ENCODE peak calls at places on chromosomes 1 and 21, in four cellular contexts. F is fibroblast of lung, N is aorta, Y is tibial nerve. Z is an unnamed sample.

GRCh38 chr1:54837002-54837853 is 36.1 kb upstream of the TTC22 start:
- DNase-seq in F (no peak), Y (no peak), N (no peak), Z (no peak)

GRCh38 chr1:234564035-234565029 is 45.6 kb downstream of the IRF2BP2 start:
- DNase-seq in F (peak), N (no peak), Y (no peak), Z (peak)

GRCh38 chr1:246558041-246558440 is 8.0 kb downstream of the TFB2M start:
- DNase-seq in Y (no peak), F (no peak), N (no peak), Z (no peak)

GRCh38 chr1:223864084-223864483 is 18.3 kb upstream of the TP53BP2 start:
- DNase-seq in N (no peak), Y (no peak), F (no peak), Z (no peak)

GRCh38 chr1:1315435-1315901 is 7.1 kb downstream of the PUSL1 start:
- DNase-seq in Y (no peak), N (no peak), F (no peak), Z (no peak)

GRCh38 chr1:1610796-1611597 is 4.3 kb upstream of the MIB2 start:
- DNase-seq in F (no peak), Y (no peak), N (no peak), Z (no peak)

GRCh38 chr1:905811-906531 is 17.8 kb upstream of the SAMD11 start:
- DNase-seq in N (peak), Y (no peak), F (no peak), Z (no peak)

GRCh38 chr21:38794978-38795377 is 10.8 kb upstream of the ETS2 start:
- DNase-seq in Y (no peak), F (no peak), N (no peak), Z (no peak)

GRCh38 chr1:22636369-22636768 is at the start of gene C1QA:
- DNase-seq in N (no peak), Y (peak), F (no peak), Z (peak)
- H3K4me3 ChIP-seq in N (no peak), Y (peak), F (no peak), Z (no peak)

GRCh38 chr21:44959376-44960091 is 19.7 kb downstream of the SLX9 start:
- DNase-seq in N (peak), F (no peak), Y (no peak), Z (no peak)

GRCh38 chr21:44957047-44957831 is 17.4 kb downstream of the SLX9 start:
- DNase-seq in N (peak), F (no peak), Y (no peak), Z (no peak)

GRCh38 chr21:44958471-44959191 is 18.8 kb downstream of the SLX9 start:
- DNase-seq in Y (peak), N (peak), F (peak), Z (no peak)

GRCh38 chr21:44956356-44957046 is 16.7 kb downstream of the SLX9 start:
- DNase-seq in F (no peak), N (peak), Y (no peak), Z (no peak)

DNA sequence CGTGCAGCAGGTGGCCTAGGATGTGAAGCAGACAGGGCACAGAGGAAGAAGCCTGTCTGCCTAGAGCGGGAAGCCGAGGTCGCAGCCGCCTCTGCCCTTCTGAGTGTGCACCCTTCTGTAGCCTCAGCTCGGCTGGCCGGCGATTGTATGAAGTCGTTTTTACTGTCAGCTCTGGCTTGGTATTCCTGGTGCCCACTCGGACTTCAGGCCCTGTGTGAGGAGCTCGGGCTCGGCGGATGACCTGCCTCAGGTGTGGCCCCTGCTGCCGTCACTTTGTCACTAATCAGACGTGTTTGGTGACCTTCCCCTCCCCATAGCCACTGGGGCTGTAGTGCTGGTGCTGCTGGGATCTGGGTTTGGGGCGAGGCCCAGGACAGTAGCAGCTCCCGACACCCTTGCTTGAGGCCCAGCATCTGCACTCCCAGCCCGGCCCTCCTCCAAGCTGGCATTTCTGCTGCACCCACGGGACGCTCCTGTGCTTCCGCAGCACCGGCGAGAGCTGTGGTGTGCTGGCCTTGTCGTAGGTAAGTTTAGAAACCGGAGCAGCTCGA is 18.1 kb downstream of the SLX9 start:
- DNase-seq in Y (no peak), N (peak), F (no peak), Z (no peak)
- H3K27ac ChIP-seq in Y (peak), N (peak), F (peak), Z (no peak)

GRCh38 chr1:218034464-218034863 is 250.6 kb upstream of the RRP15 start:
- DNase-seq in F (no peak), Y (no peak), N (no peak), Z (no peak)
- H3K4me3 ChIP-seq in F (no peak), Y (no peak), N (no peak), Z (no peak)

DNA sequence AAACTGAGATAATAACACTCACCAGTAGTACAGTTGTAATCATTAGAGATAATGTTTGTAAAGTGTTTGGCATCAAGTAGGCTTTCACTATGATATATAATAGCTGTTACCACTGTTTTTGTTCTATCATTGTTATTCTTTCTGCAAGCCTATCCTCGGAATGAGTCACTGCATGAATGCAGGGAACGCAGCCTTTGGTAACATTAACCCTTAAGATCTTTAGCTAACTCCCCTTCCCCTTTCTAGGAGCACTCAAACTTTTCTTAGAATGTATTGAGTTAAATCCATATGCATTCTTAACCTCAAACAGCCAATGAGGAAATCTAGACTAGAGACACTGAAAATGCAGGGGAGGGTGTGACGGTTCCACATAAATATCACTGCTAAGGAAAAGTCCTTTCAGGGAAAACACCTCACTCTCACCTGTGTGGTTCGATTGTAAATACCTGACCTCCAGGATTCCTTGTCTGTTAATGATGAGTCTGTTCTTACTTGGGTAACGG is 467.3 kb downstream of the SETD4 start:
- DNase-seq in F (peak), N (no peak), Y (no peak), Z (no peak)
- H3K27ac ChIP-seq in F (no peak), N (no peak), Y (no peak), Z (no peak)

GRCh38 chr1:238752332-238752731 is 634.0 kb upstream of the CHRM3 start:
- DNase-seq in N (no peak), Y (no peak), F (peak), Z (no peak)
- H3K4me3 ChIP-seq in N (no peak), Y (no peak), F (no peak), Z (no peak)

GRCh38 chr1:24390924-24391782 is 22.4 kb downstream of the STPG1 start:
- DNase-seq in Y (peak), N (peak), F (peak), Z (peak)

GRCh38 chr1:24391882-24392603 is 21.5 kb downstream of the STPG1 start:
- DNase-seq in Y (peak), N (no peak), F (peak), Z (no peak)

GRCh38 chr1:24392604-24392946 is 21.0 kb downstream of the STPG1 start:
- DNase-seq in Y (no peak), F (no peak), N (no peak), Z (no peak)

GRCh38 chr1:24392982-24393645 is 20.5 kb downstream of the STPG1 start:
- DNase-seq in Y (no peak), F (no peak), N (no peak), Z (no peak)

DNA sequence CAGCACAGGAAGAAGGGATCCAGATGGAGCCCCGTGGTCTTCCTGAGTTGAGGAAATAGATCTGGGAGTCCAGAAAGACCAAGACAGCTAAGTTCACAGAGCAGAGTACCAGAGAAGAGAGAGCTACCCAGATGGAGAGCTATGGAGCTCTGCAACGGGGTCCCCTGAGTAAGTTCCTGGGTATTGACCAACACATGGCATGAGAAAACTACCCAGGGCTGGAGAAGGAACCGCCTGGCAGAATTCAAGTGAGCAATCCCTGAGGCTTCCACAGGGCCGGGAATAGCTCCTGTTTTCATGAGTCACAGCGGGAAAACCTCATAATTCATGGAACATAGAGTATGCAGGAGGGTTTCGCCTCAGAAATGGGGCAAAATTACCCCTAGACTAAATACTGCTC is 19.7 kb downstream of the STPG1 start:
- DNase-seq in Y (no peak), N (no peak), F (peak), Z (no peak)
- H3K27ac ChIP-seq in Y (no peak), N (no peak), F (no peak), Z (no peak)

GRCh38 chr1:107091418-107091817 is 34.9 kb downstream of the PRMT6 start:
- DNase-seq in N (no peak), F (no peak), Y (no peak), Z (no peak)

GRCh38 chr1:107096690-107097089 is 40.2 kb downstream of the PRMT6 start:
- DNase-seq in Y (no peak), N (no peak), F (no peak), Z (no peak)

GRCh38 chr1:107093385-107093784 is 36.9 kb downstream of the PRMT6 start:
- DNase-seq in Y (no peak), N (no peak), F (no peak), Z (no peak)
- H3K4me3 ChIP-seq in Y (no peak), N (no peak), F (no peak), Z (no peak)

GRCh38 chr1:207309775-207310273 is 11.7 kb upstream of the CD55 start:
- DNase-seq in N (no peak), F (peak), Y (no peak), Z (no peak)
- H3K27ac ChIP-seq in N (no peak), F (no peak), Y (peak), Z (peak)

DNA sequence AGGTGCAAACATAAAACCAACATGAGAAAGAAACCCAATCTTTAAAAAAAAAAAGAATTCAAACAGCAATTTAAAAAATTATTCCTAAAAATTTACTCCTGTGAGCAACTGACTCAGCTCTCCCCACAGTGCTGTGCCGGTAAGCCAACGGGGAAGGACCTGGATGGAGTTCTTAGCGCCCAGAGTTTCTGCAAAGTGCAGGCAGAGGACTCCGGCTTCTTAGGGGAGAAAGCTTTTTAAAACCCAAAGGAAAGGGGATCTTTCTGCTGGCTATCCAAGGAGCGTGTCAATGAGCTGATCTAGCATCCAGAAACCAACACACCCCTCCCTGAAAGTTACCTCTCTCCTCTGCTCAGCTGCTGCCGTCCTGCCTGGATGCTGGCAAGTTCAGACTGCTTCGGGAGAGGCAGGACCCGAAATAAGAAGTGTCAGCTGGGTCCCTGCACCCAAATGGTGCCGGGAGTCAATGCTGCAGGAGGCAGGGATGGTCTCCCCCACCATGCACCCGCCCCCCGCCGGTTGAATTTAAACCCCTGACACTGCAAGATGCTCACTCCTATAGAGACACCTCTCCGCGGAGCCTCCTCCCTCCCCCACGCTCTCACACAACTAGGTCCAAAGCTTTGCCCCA is 32.2 kb upstream of the H6PD start:
- DNase-seq in Y (no peak), F (no peak), N (no peak), Z (no peak)
- H3K4me3 ChIP-seq in Y (no peak), F (peak), N (no peak), Z (no peak)

GRCh38 chr1:23167353-23168078 is 1.1 kb downstream of the LUZP1 start:
- DNase-seq in N (peak), F (peak), Y (no peak), Z (no peak)

GRCh38 chr1:23168462-23169218 is at the start of gene LUZP1:
- DNase-seq in N (peak), Y (peak), F (peak), Z (peak)

GRCh38 chr1:23169727-23170335 is 1.2 kb upstream of the LUZP1 start:
- DNase-seq in N (peak), Y (peak), F (peak), Z (peak)

GRCh38 chr1:23168079-23168461 is 586 bp downstream of the LUZP1 start:
- DNase-seq in F (no peak), N (peak), Y (no peak), Z (peak)

DNA sequence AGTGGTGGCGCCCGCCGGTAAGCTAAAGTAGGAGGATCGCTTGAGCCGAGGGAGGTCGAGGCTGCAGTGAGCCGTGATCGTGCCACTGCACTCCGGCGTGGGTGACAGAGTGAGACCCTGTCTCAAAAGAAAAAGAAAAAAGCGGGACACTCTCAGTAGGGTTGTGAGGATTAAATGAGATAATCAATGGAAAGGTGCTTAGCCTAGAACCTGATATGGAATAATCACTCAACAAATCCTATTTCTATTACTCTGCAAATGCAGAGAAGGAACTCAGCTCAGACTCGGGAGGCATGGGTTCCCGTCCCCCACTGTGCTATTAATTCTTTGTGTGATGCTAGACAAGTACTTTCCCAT is 541 bp upstream of the LUZP1 start:
- DNase-seq in N (no peak), Y (no peak), F (no peak), Z (no peak)
- H3K27ac ChIP-seq in N (no peak), Y (peak), F (peak), Z (peak)

Z was measured in HL-60.